ENCODE peak calls at places on chromosomes 5 and 9, in eight cellular contexts. E is adrenal gland, A is endodermal cell, U is kidney, C is mesenchymal stem cell, L is NT2/D1, P is HAP-1, R is tibial artery. V is an unnamed sample. For H3K4me1, the result is how much of the 10 kb centered on the place peaks cover.

GRCh38 chr5:137825165-137825564 is 42.5 kb upstream of the MYOT start:
- DNase-seq in E (no peak), A (peak), U (no peak), C (no peak), L (peak), P (no peak), R (no peak), V (no peak)

GRCh38 chr5:40376566-40376965 is 303.1 kb upstream of the PTGER4 start:
- DNase-seq in E (no peak), A (no peak), U (no peak), C (no peak), L (no peak), P (no peak), R (no peak), V (no peak)

GRCh38 chr9:136095028-136095494 is at the start of gene NACC2:
- DNase-seq in E (peak), A (peak), U (no peak), C (peak), L (no peak), P (no peak), R (no peak), V (peak)

GRCh38 chr9:112570731-112571167 is 84.1 kb downstream of the KIAA1958 start:
- DNase-seq in E (peak), A (no peak), U (peak), C (no peak), L (no peak), P (no peak), R (no peak), V (no peak)

GRCh38 chr9:97563458-97564135 is 62.1 kb downstream of the TMOD1 start:
- DNase-seq in E (peak), A (no peak), U (no peak), C (no peak), L (no peak), P (no peak), R (no peak), V (no peak)

GRCh38 chr9:93860694-93861658 is 94.2 kb downstream of the BARX1 start:
- DNase-seq in E (no peak), A (peak), U (peak), C (no peak), L (no peak), P (no peak), R (no peak), V (no peak)

GRCh38 chr9:121946465-121946864 is 146.6 kb downstream of the TTLL11 start:
- DNase-seq in E (no peak), A (no peak), U (no peak), C (no peak), L (no peak), P (no peak), R (no peak), V (no peak)

GRCh38 chr5:40503438-40503837 is 176.3 kb upstream of the PTGER4 start:
- DNase-seq in E (peak), A (no peak), U (no peak), C (no peak), L (no peak), P (no peak), R (no peak), V (no peak)

GRCh38 chr5:100646011-100646410 is 110.8 kb downstream of the FAM174A start:
- DNase-seq in E (no peak), A (no peak), U (no peak), C (no peak), L (no peak), P (no peak), R (no peak), V (no peak)

GRCh38 chr5:139658928-139659667 is 10.9 kb downstream of the CXXC5 start:
- DNase-seq in E (peak), A (peak), U (peak), C (peak), L (no peak), P (no peak), R (peak), V (peak)

GRCh38 chr9:84278131-84278530 is 62.4 kb downstream of the SLC28A3 start:
- DNase-seq in E (no peak), A (no peak), U (no peak), C (no peak), L (no peak), P (no peak), R (no peak), V (no peak)

GRCh38 chr5:135695656-135696055 is 116.9 kb upstream of the CXCL14 start:
- DNase-seq in E (no peak), A (peak), U (no peak), C (no peak), L (no peak), P (no peak), R (no peak), V (no peak)

GRCh38 chr9:116032683-116033440 is 120.7 kb upstream of the PAPPA start:
- DNase-seq in E (no peak), A (no peak), U (no peak), C (no peak), L (no peak), P (no peak), R (no peak), V (no peak)

GRCh38 chr5:173954671-173955605 is 34.0 kb upstream of the C5orf47 start:
- DNase-seq in E (peak), A (no peak), U (no peak), C (peak), L (no peak), P (no peak), R (no peak), V (no peak)

GRCh38 chr9:5536684-5537083 is 26.4 kb downstream of the PDCD1LG2 start:
- DNase-seq in E (no peak), A (no peak), U (no peak), C (no peak), L (no peak), P (no peak), R (no peak), V (no peak)

GRCh38 chr9:110620726-110621125 is 41.2 kb upstream of the SVEP1 start:
- DNase-seq in E (no peak), A (no peak), U (no peak), C (no peak), L (no peak), P (no peak), R (no peak), V (no peak)

GRCh38 chr5:156208271-156208670 is 118.7 kb upstream of the SGCD start:
- DNase-seq in E (no peak), A (no peak), U (no peak), C (peak), L (no peak), P (no peak), R (no peak), V (no peak)

GRCh38 chr9:123282343-123283047 is 14.1 kb upstream of the STRBP start:
- DNase-seq in E (peak), A (no peak), U (no peak), C (no peak), L (no peak), P (no peak), R (no peak), V (no peak)

GRCh38 chr5:176461349-176461748 is 13.2 kb downstream of the FAF2 start:
- DNase-seq in E (no peak), A (no peak), U (no peak), C (no peak), L (no peak), P (no peak), R (no peak), V (no peak)

GRCh38 chr9:101465330-101465915 is 29.8 kb upstream of the ALDOB start:
- DNase-seq in E (peak), A (peak), U (no peak), C (peak), L (no peak), P (peak), R (peak), V (peak)

DNA sequence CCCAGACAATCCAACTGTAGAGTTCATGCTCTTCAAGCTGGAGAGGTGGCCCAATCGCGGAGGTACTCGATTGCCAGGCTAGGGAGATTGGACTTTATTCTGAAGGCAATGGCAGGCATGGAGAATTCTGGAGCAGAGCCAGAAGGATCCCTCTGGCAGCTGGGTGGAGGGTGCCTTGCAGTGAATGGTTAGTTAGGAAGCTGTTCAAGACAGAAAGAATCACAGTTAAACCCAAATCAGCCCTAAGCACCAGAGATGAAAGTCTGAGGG is 182.4 kb downstream of the RGS3 start:
- DNase-seq in E (no peak), A (peak), U (no peak), C (no peak), L (no peak), P (no peak), R (no peak), V (no peak)
- H3K4me1 ChIP-seq in E (under half), A (under half), U (under half), C (under half), L (under half), P (under half), R (under half), V (under half)

GRCh38 chr5:149823350-149823749 is 93.2 kb downstream of the PPARGC1B start:
- DNase-seq in E (no peak), A (no peak), U (peak), C (no peak), L (no peak), P (no peak), R (no peak), V (no peak)
- H3K4me1 ChIP-seq in E (under half), A (under half), U (under half), C (under half), L (under half), P (under half), R (under half), V (under half)

GRCh38 chr9:89314955-89315354 is 3.3 kb upstream of the SECISBP2 start:
- DNase-seq in E (no peak), A (no peak), U (no peak), C (no peak), L (no peak), P (no peak), R (no peak), V (no peak)

GRCh38 chr9:89315482-89315881 is 2.8 kb upstream of the SECISBP2 start:
- DNase-seq in E (no peak), A (no peak), U (no peak), C (no peak), L (no peak), P (no peak), R (no peak), V (no peak)

GRCh38 chr9:89319015-89319905 is 960 bp downstream of the SECISBP2 start:
- DNase-seq in E (no peak), A (no peak), U (no peak), C (no peak), L (no peak), P (no peak), R (no peak), V (no peak)

GRCh38 chr9:89317282-89317681 is 1.0 kb upstream of the SECISBP2 start:
- DNase-seq in E (peak), A (no peak), U (no peak), C (peak), L (no peak), P (no peak), R (no peak), V (no peak)

DNA sequence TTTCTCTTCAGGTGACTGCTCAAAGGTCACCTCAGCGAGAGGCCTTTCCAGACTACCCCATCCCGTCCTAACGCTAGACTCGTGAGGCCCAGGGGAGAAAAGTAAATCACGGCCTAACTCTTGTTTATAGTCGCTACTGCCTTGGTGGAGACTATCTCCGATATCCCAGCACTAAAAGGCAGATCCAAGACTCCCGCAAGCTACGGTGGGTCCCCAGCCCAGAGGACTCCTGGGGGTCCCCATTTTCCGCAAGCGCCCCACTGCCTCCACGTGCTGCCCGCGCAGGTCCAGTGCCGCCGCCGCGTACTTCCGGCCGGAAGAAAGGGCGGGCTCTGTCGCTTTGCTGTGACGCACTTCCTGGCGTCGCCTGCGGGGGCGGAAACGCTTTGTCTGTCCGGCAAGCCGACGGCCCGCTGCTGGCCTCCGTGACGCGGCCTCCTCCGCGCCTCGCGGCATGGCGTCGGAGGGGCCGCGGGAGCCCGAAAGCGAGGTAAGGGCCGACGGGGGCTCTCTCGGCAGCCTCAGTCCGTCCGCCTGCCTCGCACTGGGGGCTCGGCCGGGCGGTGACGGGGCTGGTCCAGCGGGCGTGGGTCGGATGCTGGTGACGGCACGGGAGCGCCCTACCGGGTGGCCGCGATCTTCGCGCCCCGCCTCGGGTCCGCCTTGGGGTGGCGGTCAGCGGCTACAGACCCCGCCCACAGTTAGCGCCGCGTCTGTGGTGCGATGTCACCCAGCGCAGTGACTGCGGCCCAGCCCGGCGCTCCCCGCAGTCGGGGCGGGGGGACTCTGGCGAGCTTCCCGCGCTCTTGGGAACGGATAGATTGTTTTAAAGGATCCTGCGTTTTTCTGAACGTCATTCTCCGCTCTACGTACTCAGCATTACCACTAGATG is at the start of gene SECISBP2:
- DNase-seq in E (peak), A (peak), U (peak), C (peak), L (peak), P (peak), R (peak), V (peak)
- H3K4me1 ChIP-seq in E (under half), A (under half), U (under half), C (under half), L (under half), P (under half), R (under half), V (under half)

GRCh38 chr5:3612561-3613175 is 17.0 kb downstream of the IRX1 start:
- DNase-seq in E (no peak), A (no peak), U (no peak), C (no peak), L (no peak), P (no peak), R (no peak), V (no peak)
- H3K4me1 ChIP-seq in E (under half), A (under half), U (under half), C (under half), L (under half), P (under half), R (under half), V (under half)

GRCh38 chr9:113876806-113877236 is 712 bp downstream of the ZNF618 start:
- DNase-seq in E (no peak), A (no peak), U (no peak), C (peak), L (no peak), P (no peak), R (no peak), V (no peak)
- H3K4me1 ChIP-seq in E (under half), A (under half), U (under half), C (under half), L (under half), P (under half), R (under half), V (under half)

GRCh38 chr9:131577005-131578000 is 32.0 kb downstream of the PRRT1B start:
- DNase-seq in E (no peak), A (peak), U (peak), C (no peak), L (no peak), P (no peak), R (no peak), V (no peak)
- H3K4me1 ChIP-seq in E (under half), A (under half), U (under half), C (under half), L (under half), P (under half), R (under half), V (under half)

DNA sequence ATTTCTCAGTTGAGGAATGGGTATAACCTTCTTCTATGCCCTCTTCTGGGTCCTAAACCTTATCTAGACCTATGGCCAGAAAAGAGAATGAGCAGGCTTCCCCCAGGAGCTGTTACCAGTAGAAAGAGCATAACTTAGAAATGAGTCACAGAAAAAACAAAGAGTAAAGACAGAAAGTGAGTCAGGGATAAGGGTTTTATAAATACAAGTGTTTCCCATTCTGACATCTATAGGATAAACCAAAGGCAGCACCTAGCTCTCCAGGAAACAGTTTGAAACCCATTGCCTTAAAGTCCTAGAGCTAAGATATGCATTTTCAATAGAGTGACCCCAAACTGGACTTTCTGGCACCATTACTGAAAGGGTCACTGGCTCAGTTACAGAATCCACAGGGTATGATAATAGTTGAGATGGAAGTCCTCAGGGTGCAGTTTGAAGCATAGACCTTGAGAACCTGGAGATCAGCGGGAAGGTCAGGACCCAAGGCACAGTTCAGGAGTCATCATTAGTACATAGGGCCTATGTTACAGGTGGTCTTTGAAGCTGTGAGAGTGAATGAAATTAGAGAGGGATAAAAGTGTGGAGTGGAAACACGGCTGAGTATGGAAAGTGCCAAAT is 42.7 kb upstream of the LIFR start:
- DNase-seq in E (no peak), A (no peak), U (no peak), C (peak), L (no peak), P (no peak), R (no peak), V (no peak)
- H3K4me1 ChIP-seq in E (under half), A (under half), U (under half), C (under half), L (under half), P (under half), R (under half), V (under half)

GRCh38 chr5:82815871-82816270 is 261.3 kb downstream of the TMEM167A start:
- DNase-seq in E (no peak), A (no peak), U (no peak), C (peak), L (no peak), P (no peak), R (no peak), V (no peak)

GRCh38 chr5:82813951-82814350 is 263.2 kb downstream of the TMEM167A start:
- DNase-seq in E (no peak), A (no peak), U (no peak), C (no peak), L (no peak), P (no peak), R (no peak), V (no peak)

GRCh38 chr5:82820188-82820587 is 257.0 kb downstream of the TMEM167A start:
- DNase-seq in E (no peak), A (no peak), U (no peak), C (no peak), L (no peak), P (no peak), R (no peak), V (no peak)

GRCh38 chr5:82820958-82821880 is 256.0 kb downstream of the TMEM167A start:
- DNase-seq in E (no peak), A (no peak), U (no peak), C (no peak), L (no peak), P (peak), R (no peak), V (no peak)

GRCh38 chr5:82817897-82818676 is 259.1 kb downstream of the TMEM167A start:
- DNase-seq in E (no peak), A (no peak), U (no peak), C (no peak), L (no peak), P (no peak), R (no peak), V (no peak)
- H3K4me1 ChIP-seq in E (under half), A (under half), U (under half), C (under half), L (under half), P (under half), R (under half), V (under half)

V was measured in BE2C.